ENCODE peak calls at places on chromosome 5, in seven cellular contexts. T is upper lobe of left lung; V is fibroblast of mammary gland; S is heart right ventricle; P is choroid plexus epithelial cell; J is CD8-positive, alpha-beta T cell; X is mammary epithelial cell. H is an unnamed sample.

GRCh38 chr5:190366-191035 is 794 bp upstream of the LRRC14B start:
- DNase-seq in T (no peak), V (no peak), S (no peak), P (no peak), J (no peak), X (no peak), H (no peak)

GRCh38 chr5:57488308-57488955 is 5.8 kb upstream of the ACTBL2 start:
- DNase-seq in T (no peak), V (peak), S (no peak), P (peak), J (no peak), X (peak), H (no peak)

GRCh38 chr5:125415126-125415525 is 668.7 kb upstream of the ZNF608 start:
- DNase-seq in T (no peak), V (no peak), S (no peak), P (no peak), J (no peak), X (no peak), H (no peak)

GRCh38 chr5:87421307-87421706 is 8.6 kb upstream of the CCNH start:
- DNase-seq in T (no peak), V (peak), S (no peak), P (no peak), J (no peak), X (peak), H (no peak)

GRCh38 chr5:76273491-76273890 is 129.6 kb upstream of the IQGAP2 start:
- DNase-seq in T (no peak), V (no peak), S (no peak), P (no peak), J (no peak), X (no peak), H (no peak)

GRCh38 chr5:59450245-59450644 is 443.3 kb downstream of the PDE4D start:
- DNase-seq in T (no peak), V (peak), S (no peak), P (no peak), J (no peak), X (no peak), H (no peak)

GRCh38 chr5:154309361-154309725 is 118.8 kb downstream of the GALNT10 start:
- DNase-seq in T (no peak), V (peak), S (no peak), P (peak), J (no peak), X (no peak), H (no peak)

GRCh38 chr5:168813179-168813968 is 234.2 kb upstream of the PANK3 start:
- DNase-seq in T (no peak), V (no peak), S (no peak), P (no peak), J (no peak), X (no peak), H (no peak)

GRCh38 chr5:52119768-52120167 is 667.9 kb upstream of the ITGA1 start:
- DNase-seq in T (no peak), V (no peak), S (no peak), P (no peak), J (no peak), X (no peak), H (no peak)

GRCh38 chr5:64594601-64595518 is 89.0 kb downstream of the RGS7BP start:
- DNase-seq in T (no peak), V (no peak), S (no peak), P (peak), J (no peak), X (no peak), H (no peak)

GRCh38 chr5:137632716-137633115 is 103.2 kb downstream of the KLHL3 start:
- DNase-seq in T (no peak), V (no peak), S (no peak), P (peak), J (no peak), X (no peak), H (no peak)

GRCh38 chr5:59133801-59134261 is 551.0 kb downstream of the RAB3C start:
- DNase-seq in T (no peak), V (peak), S (no peak), P (peak), J (no peak), X (peak), H (no peak)

GRCh38 chr5:147901555-147901954 is 4.8 kb downstream of the C5orf46 start:
- DNase-seq in T (no peak), V (peak), S (no peak), P (peak), J (no peak), X (no peak), H (peak)

GRCh38 chr5:43017438-43017820 is 22.7 kb downstream of the ANXA2R start:
- DNase-seq in T (no peak), V (peak), S (no peak), P (peak), J (peak), X (no peak), H (no peak)

GRCh38 chr5:67165524-67166459 is 30.8 kb downstream of the CD180 start:
- DNase-seq in T (peak), V (peak), S (peak), P (peak), J (peak), X (peak), H (peak)

GRCh38 chr5:67732921-67733320 is 482.6 kb upstream of the PIK3R1 start:
- DNase-seq in T (no peak), V (no peak), S (no peak), P (no peak), J (no peak), X (no peak), H (no peak)

GRCh38 chr5:146206257-146206656 is 2.9 kb downstream of the RBM27 start:
- DNase-seq in T (no peak), V (no peak), S (no peak), P (no peak), J (no peak), X (no peak), H (no peak)

GRCh38 chr5:146205499-146206202 is 2.2 kb downstream of the RBM27 start:
- DNase-seq in T (no peak), V (no peak), S (no peak), P (no peak), J (no peak), X (no peak), H (no peak)

GRCh38 chr5:146213210-146213838 is 9.9 kb downstream of the RBM27 start:
- DNase-seq in T (no peak), V (peak), S (no peak), P (peak), J (no peak), X (peak), H (no peak)

GRCh38 chr5:146203872-146204192 is 427 bp downstream of the RBM27 start:
- DNase-seq in T (no peak), V (no peak), S (no peak), P (no peak), J (no peak), X (no peak), H (no peak)

DNA sequence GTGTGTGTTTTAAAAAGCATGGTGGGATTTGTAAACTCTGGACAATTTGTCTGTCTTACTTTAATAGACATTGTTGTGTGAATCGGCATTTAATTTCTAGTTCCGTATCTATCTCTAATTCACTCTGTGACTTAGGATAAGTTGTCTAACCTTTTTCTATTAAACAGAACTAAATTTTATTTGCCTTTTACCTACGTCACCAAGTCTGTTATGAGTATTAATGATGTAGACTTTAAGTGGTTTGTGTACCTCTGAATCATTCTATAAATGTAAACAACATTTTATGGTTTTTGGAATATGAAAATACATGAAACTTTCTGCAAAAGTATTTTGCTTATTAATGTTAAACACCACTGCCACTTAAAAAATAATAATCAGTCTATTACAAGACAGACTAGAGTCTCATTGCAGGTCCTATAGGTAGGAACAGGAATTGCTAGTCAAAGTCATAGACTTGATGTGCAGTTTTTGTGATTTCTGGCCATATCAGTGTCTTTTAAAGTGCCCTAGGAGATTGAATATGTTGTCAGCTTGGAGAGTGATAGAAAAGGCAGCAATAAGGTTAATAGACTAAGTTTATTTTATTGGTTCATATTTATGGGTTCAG is 5.6 kb downstream of the RBM27 start:
- DNase-seq in T (no peak), V (no peak), S (no peak), P (no peak), J (no peak), X (no peak), H (no peak)
- TF ChIP-seq CTCF in T (no peak), V (peak), S (no peak), P (peak), J (peak), X (peak), H (no peak)

DNA sequence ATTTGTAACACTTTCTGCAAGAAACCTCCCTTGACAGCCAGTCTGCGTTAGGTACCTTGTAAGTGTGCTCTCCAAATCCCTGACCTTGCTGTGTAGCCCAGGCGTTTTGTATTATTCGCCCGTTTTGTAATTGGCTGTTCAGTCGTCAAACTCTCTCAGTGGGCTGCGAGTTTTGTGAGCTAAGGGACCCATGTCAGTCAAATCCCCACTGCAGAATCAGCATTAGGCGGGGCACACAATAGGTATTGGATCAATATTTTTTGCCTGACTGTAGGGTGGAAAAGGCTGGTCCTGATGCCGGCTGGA is 665 bp downstream of the DNAJC18 start:
- DNase-seq in T (no peak), V (no peak), S (no peak), P (no peak), J (no peak), X (no peak), H (no peak)
- H3K4me3 ChIP-seq in T (peak), V (peak), S (peak), P (peak), J (peak), X (peak), H (peak)

DNA sequence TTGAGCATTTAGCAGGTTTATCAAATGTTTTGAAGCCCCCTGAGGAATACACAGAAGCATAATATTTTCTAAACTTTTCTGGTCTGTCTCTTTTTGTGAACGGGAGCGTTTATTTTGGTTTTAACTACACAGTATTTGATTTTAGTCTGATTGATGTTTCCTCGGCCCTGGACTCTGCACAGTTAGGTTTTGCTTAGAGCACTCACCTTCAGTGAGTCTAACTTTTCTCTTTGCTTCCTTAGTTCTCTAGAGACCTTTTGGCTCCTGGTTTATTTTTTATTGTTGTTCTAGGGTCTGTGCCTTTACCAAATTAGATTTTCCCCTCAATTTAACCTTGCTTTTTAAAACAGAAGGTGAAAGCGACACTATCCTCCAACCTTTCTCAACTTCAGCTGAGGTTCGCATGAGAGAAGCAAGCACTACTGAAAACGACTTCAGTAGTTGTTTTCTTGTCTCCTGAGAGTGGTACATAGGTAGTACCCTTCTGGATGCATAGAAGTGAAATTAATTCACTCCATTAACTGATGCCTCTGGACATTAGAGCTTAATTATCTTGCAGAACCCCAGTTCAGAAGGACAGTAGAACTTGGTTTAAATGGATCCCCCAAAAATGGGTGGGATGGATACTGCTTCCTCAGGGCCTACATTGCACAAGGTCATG is 166.7 kb upstream of the ELL2 start:
- DNase-seq in T (no peak), V (no peak), S (no peak), P (no peak), J (no peak), X (no peak), H (no peak)
- TF ChIP-seq CTCF in T (no peak), V (no peak), S (no peak), P (no peak), J (no peak), X (no peak), H (no peak)

GRCh38 chr5:91127682-91128081 is 255.4 kb downstream of the ARRDC3 start:
- DNase-seq in T (no peak), V (no peak), S (no peak), P (no peak), J (no peak), X (no peak), H (no peak)

GRCh38 chr5:91125916-91126315 is 257.2 kb downstream of the ARRDC3 start:
- DNase-seq in T (no peak), V (no peak), S (no peak), P (no peak), J (no peak), X (no peak), H (no peak)

GRCh38 chr5:91126888-91127287 is 256.2 kb downstream of the ARRDC3 start:
- DNase-seq in T (no peak), V (no peak), S (no peak), P (no peak), J (no peak), X (no peak), H (no peak)

GRCh38 chr5:91128604-91129003 is 254.5 kb downstream of the ARRDC3 start:
- DNase-seq in T (no peak), V (no peak), S (no peak), P (no peak), J (no peak), X (no peak), H (no peak)

GRCh38 chr5:91126448-91126847 is 256.7 kb downstream of the ARRDC3 start:
- DNase-seq in T (no peak), V (peak), S (no peak), P (peak), J (no peak), X (no peak), H (no peak)
- H3K4me3 ChIP-seq in T (no peak), V (no peak), S (no peak), P (no peak), J (no peak), X (no peak), H (no peak)

GRCh38 chr5:77972545-77973252 is 196.6 kb upstream of the TBCA start:
- DNase-seq in T (no peak), V (no peak), S (no peak), P (no peak), J (no peak), X (no peak), H (no peak)
- TF ChIP-seq CTCF in T (no peak), V (no peak), S (peak), P (no peak), J (no peak), X (peak), H (no peak)

DNA sequence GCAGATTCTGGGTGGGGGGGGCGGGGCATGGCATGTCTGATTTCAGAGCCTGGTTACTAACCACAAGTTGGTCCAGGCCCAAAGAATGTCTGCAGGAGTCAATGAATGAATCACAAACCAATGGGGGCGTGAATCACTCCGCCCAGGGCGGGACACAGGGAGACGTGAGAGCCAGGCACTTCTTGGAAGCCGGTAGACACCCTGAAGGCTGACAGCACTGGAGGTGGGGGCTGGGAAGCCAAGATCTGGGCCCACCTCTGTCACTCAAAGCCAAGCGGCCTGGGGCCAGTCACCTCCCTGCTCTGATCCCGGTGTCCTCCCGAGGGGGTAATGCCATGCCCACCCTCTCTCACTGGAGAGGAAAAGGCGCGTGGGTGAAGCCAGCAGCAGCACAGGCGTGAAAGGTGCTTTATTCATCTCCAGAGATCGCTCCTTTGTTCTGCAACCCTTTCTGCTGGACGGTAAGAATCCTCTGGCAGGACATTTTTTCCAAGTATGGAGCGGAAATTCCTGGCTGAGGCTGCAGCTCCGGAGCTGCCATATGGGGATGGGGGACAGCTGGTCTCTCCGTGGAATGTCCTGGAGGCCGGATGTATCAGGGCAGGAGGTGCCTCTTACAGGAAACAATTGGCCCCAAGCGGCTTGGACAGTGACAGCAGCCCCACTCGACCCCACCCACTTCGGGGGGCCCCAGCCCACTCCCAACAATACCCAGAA is 85.0 kb downstream of the STK10 start:
- DNase-seq in T (no peak), V (peak), S (peak), P (peak), J (no peak), X (peak), H (peak)
- H3K4me3 ChIP-seq in T (no peak), V (peak), S (no peak), P (peak), J (no peak), X (peak), H (peak)

DNA sequence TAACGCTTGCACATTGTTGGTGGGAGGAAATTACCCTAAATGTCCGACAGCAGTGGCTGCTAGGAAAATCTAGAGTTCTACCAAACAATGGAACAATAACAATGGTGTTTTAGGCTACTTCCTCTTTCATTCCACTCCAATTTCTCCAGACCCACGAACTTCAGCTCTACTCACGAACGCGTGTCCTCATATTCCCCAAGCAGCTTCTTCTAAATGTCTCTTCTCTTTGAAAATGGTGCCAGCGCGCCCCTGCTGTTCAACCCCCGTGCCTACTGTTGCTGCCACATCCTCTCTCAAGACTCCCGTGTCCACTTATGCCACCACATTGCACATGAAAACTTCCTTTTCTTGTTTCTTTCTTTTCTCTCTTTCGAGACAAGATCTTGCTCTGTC is 25.6 kb downstream of the OR2V2 start:
- DNase-seq in T (no peak), V (peak), S (no peak), P (no peak), J (no peak), X (no peak), H (no peak)
- TF ChIP-seq CTCF in T (no peak), V (peak), S (no peak), P (no peak), J (no peak), X (no peak), H (peak)

GRCh38 chr5:5141625-5142527 is 1.7 kb downstream of the ADAMTS16 start:
- DNase-seq in T (no peak), V (peak), S (no peak), P (peak), J (peak), X (peak), H (no peak)
- H3K4me3 ChIP-seq in T (no peak), V (no peak), S (no peak), P (no peak), J (no peak), X (no peak), H (no peak)

DNA sequence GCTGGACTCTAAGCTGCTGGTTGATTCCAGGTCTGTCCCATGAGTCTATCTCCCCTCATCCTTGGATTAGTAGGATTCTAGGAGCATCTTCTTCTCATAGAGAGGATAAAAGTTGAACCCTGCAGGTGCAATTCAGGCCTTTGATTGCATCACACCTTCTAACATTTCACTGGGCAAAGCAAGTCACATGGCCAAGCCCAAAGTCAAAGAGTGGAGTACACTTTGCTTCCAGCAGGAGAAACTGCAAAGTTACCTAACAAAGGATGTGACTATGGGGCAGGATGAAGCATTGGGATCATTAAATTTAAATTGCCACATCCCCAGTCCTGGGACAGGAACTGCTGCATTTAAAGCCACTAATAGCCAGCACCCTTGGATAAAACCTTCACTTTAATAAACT is 51.0 kb upstream of the EGFLAM start:
- DNase-seq in T (no peak), V (peak), S (no peak), P (peak), J (no peak), X (peak), H (no peak)
- TF ChIP-seq CTCF in T (no peak), V (no peak), S (no peak), P (peak), J (no peak), X (peak), H (no peak)